ENCODE peak calls at places on chromosomes 11 and 22, in six cellular contexts. One of them, this sample, is unnamed.

GRCh38 chr11:79437274-79437980 is 3.4 kb downstream of the TENM4 start:
- DNase-seq in amniotic stem cell: no peak
- DNase-seq in left ventricle myocardium inferior: peak; percentile 76
- DNase-seq in MCF 10A: peak; percentile 64
- DNase-seq in fibroblast of mammary gland: peak; percentile 49
- DNase-seq in germinal center: peak; percentile 16
- DNase-seq in this sample: peak; percentile 34

GRCh38 chr11:15493921-15494630 is 379.4 kb downstream of the INSC start:
- DNase-seq in amniotic stem cell: no peak
- DNase-seq in left ventricle myocardium inferior: no peak
- DNase-seq in MCF 10A: peak; percentile 86
- DNase-seq in fibroblast of mammary gland: no peak
- DNase-seq in germinal center: no peak
- DNase-seq in this sample: no peak

GRCh38 chr11:126149759-126150236 is 61.7 kb downstream of the RPUSD4 start:
- DNase-seq in amniotic stem cell: no peak
- DNase-seq in left ventricle myocardium inferior: no peak
- DNase-seq in MCF 10A: no peak
- DNase-seq in fibroblast of mammary gland: no peak
- DNase-seq in germinal center: no peak
- DNase-seq in this sample: no peak

GRCh38 chr11:116927163-116927772 is 89.8 kb upstream of the APOA1 start:
- DNase-seq in amniotic stem cell: no peak
- DNase-seq in left ventricle myocardium inferior: no peak
- DNase-seq in MCF 10A: peak; percentile 16
- DNase-seq in fibroblast of mammary gland: peak; percentile 29
- DNase-seq in germinal center: peak; percentile 37
- DNase-seq in this sample: no peak

GRCh38 chr11:116702772-116703360 is 69.9 kb downstream of the BUD13 start:
- DNase-seq in amniotic stem cell: no peak
- DNase-seq in left ventricle myocardium inferior: no peak
- DNase-seq in MCF 10A: no peak
- DNase-seq in fibroblast of mammary gland: no peak
- DNase-seq in germinal center: no peak
- DNase-seq in this sample: no peak

GRCh38 chr22:32079110-32080089 is 36.3 kb downstream of the SLC5A1 start:
- DNase-seq in amniotic stem cell: peak; percentile 60
- DNase-seq in left ventricle myocardium inferior: no peak
- DNase-seq in MCF 10A: peak; percentile 69
- DNase-seq in fibroblast of mammary gland: peak; percentile 45
- DNase-seq in germinal center: no peak
- DNase-seq in this sample: peak; percentile 37

GRCh38 chr11:27237641-27238040 is 125.4 kb downstream of the CCDC34 start:
- DNase-seq in amniotic stem cell: no peak
- DNase-seq in left ventricle myocardium inferior: no peak
- DNase-seq in MCF 10A: no peak
- DNase-seq in fibroblast of mammary gland: no peak
- DNase-seq in germinal center: no peak
- DNase-seq in this sample: no peak

GRCh38 chr11:126634963-126635362 is 279.5 kb downstream of the ST3GAL4 start:
- DNase-seq in amniotic stem cell: no peak
- DNase-seq in left ventricle myocardium inferior: no peak
- DNase-seq in MCF 10A: no peak
- DNase-seq in fibroblast of mammary gland: no peak
- DNase-seq in germinal center: no peak
- DNase-seq in this sample: no peak

GRCh38 chr11:17629113-17629512 is 82.1 kb downstream of the OTOG start:
- DNase-seq in amniotic stem cell: no peak
- DNase-seq in left ventricle myocardium inferior: no peak
- DNase-seq in MCF 10A: no peak
- DNase-seq in fibroblast of mammary gland: no peak
- DNase-seq in germinal center: no peak
- DNase-seq in this sample: no peak

GRCh38 chr11:16832193-16832539 is 93.7 kb downstream of the C11orf58 start:
- DNase-seq in amniotic stem cell: no peak
- DNase-seq in left ventricle myocardium inferior: no peak
- DNase-seq in MCF 10A: no peak
- DNase-seq in fibroblast of mammary gland: no peak
- DNase-seq in germinal center: no peak
- DNase-seq in this sample: no peak

GRCh38 chr22:29306175-29306829 is at the start of gene GAS2L1:
- DNase-seq in amniotic stem cell: peak; percentile 49
- DNase-seq in left ventricle myocardium inferior: peak; percentile 90
- DNase-seq in MCF 10A: peak; percentile 81
- DNase-seq in fibroblast of mammary gland: peak; percentile 72
- DNase-seq in germinal center: peak; percentile 57
- DNase-seq in this sample: peak; percentile 89

GRCh38 chr22:29251265-29251664 is 16.5 kb downstream of the RHBDD3 start:
- DNase-seq in amniotic stem cell: no peak
- DNase-seq in left ventricle myocardium inferior: no peak
- DNase-seq in MCF 10A: no peak
- DNase-seq in fibroblast of mammary gland: no peak
- DNase-seq in germinal center: no peak
- DNase-seq in this sample: no peak

GRCh38 chr11:45217991-45218390 is 68.2 kb downstream of the SYT13 start:
- DNase-seq in amniotic stem cell: no peak
- DNase-seq in left ventricle myocardium inferior: no peak
- DNase-seq in MCF 10A: no peak
- DNase-seq in fibroblast of mammary gland: no peak
- DNase-seq in germinal center: no peak
- DNase-seq in this sample: no peak

GRCh38 chr11:122145715-122146274 is 29.8 kb upstream of the BLID start:
- DNase-seq in amniotic stem cell: no peak
- DNase-seq in left ventricle myocardium inferior: no peak
- DNase-seq in MCF 10A: no peak
- DNase-seq in fibroblast of mammary gland: peak; percentile 47
- DNase-seq in germinal center: no peak
- DNase-seq in this sample: no peak

GRCh38 chr22:19571995-19572394 is 47.8 kb upstream of the CLDN5 start:
- DNase-seq in amniotic stem cell: no peak
- DNase-seq in left ventricle myocardium inferior: no peak
- DNase-seq in MCF 10A: peak; percentile 54
- DNase-seq in fibroblast of mammary gland: no peak
- DNase-seq in germinal center: no peak
- DNase-seq in this sample: no peak

GRCh38 chr22:20616451-20617043 is 109.1 kb downstream of the MED15 start:
- DNase-seq in amniotic stem cell: no peak
- DNase-seq in left ventricle myocardium inferior: no peak
- DNase-seq in MCF 10A: no peak
- DNase-seq in fibroblast of mammary gland: no peak
- DNase-seq in germinal center: no peak
- DNase-seq in this sample: no peak

GRCh38 chr22:50683086-50683993 is 10.7 kb downstream of the SHANK3 start:
- DNase-seq in amniotic stem cell: no peak
- DNase-seq in left ventricle myocardium inferior: no peak
- DNase-seq in MCF 10A: no peak
- DNase-seq in fibroblast of mammary gland: no peak
- DNase-seq in germinal center: no peak
- DNase-seq in this sample: no peak

GRCh38 chr22:20773793-20774212 is at the start of gene SERPIND1:
- DNase-seq in amniotic stem cell: no peak
- DNase-seq in left ventricle myocardium inferior: no peak
- DNase-seq in MCF 10A: no peak
- DNase-seq in fibroblast of mammary gland: no peak
- DNase-seq in germinal center: no peak
- DNase-seq in this sample: peak; percentile 72

GRCh38 chr11:12187399-12187798 is 77.0 kb downstream of the MICAL2 start:
- DNase-seq in amniotic stem cell: no peak
- DNase-seq in left ventricle myocardium inferior: no peak
- DNase-seq in MCF 10A: no peak
- DNase-seq in fibroblast of mammary gland: no peak
- DNase-seq in germinal center: no peak
- DNase-seq in this sample: no peak

GRCh38 chr11:9142732-9143131 is 51.3 kb upstream of the SCUBE2 start:
- DNase-seq in amniotic stem cell: no peak
- DNase-seq in left ventricle myocardium inferior: no peak
- DNase-seq in MCF 10A: no peak
- DNase-seq in fibroblast of mammary gland: no peak
- DNase-seq in germinal center: no peak
- DNase-seq in this sample: no peak

GRCh38 chr11:72773291-72773690 is 20.6 kb downstream of the STARD10 start:
- DNase-seq in amniotic stem cell: peak; percentile 79
- DNase-seq in left ventricle myocardium inferior: peak; percentile 38
- DNase-seq in MCF 10A: peak; percentile 62
- DNase-seq in fibroblast of mammary gland: peak; percentile 86
- DNase-seq in germinal center: no peak
- DNase-seq in this sample: no peak

GRCh38 chr22:39908737-39909136 is 7.9 kb downstream of the GRAP2 start:
- DNase-seq in amniotic stem cell: no peak
- DNase-seq in left ventricle myocardium inferior: no peak
- DNase-seq in MCF 10A: peak; percentile 18
- DNase-seq in fibroblast of mammary gland: peak; percentile 54
- DNase-seq in germinal center: no peak
- DNase-seq in this sample: no peak

GRCh38 chr11:58615556-58615955 is 6.9 kb upstream of the CNTF start:
- DNase-seq in amniotic stem cell: no peak
- DNase-seq in left ventricle myocardium inferior: no peak
- DNase-seq in MCF 10A: no peak
- DNase-seq in fibroblast of mammary gland: no peak
- DNase-seq in germinal center: no peak
- DNase-seq in this sample: no peak

GRCh38 chr11:110093407-110094297 is 460 bp downstream of the ZC3H12C start:
- DNase-seq in amniotic stem cell: peak; percentile 8
- DNase-seq in left ventricle myocardium inferior: peak; percentile 74
- DNase-seq in MCF 10A: peak; percentile 60
- DNase-seq in fibroblast of mammary gland: peak; percentile 64
- DNase-seq in germinal center: peak; percentile 16
- DNase-seq in this sample: peak; percentile 62

GRCh38 chr11:65809496-65809895 is 22.6 kb downstream of the OVOL1 start:
- DNase-seq in amniotic stem cell: no peak
- DNase-seq in left ventricle myocardium inferior: no peak
- DNase-seq in MCF 10A: no peak
- DNase-seq in fibroblast of mammary gland: no peak
- DNase-seq in germinal center: no peak
- DNase-seq in this sample: no peak

GRCh38 chr22:30855266-30855665 is 113.3 kb downstream of the MORC2 start:
- DNase-seq in amniotic stem cell: no peak
- DNase-seq in left ventricle myocardium inferior: no peak
- DNase-seq in MCF 10A: no peak
- DNase-seq in fibroblast of mammary gland: no peak
- DNase-seq in germinal center: no peak
- DNase-seq in this sample: no peak

GRCh38 chr11:1875093-1875785 is 16.5 kb downstream of the PRR33 start:
- DNase-seq in amniotic stem cell: no peak
- DNase-seq in left ventricle myocardium inferior: peak; percentile 49
- DNase-seq in MCF 10A: peak; percentile 18
- DNase-seq in fibroblast of mammary gland: peak; percentile 35
- DNase-seq in germinal center: no peak
- DNase-seq in this sample: no peak

GRCh38 chr22:28025866-28026575 is 107.0 kb upstream of the PITPNB start:
- DNase-seq in amniotic stem cell: no peak
- DNase-seq in left ventricle myocardium inferior: peak; percentile 4
- DNase-seq in MCF 10A: no peak
- DNase-seq in fibroblast of mammary gland: no peak
- DNase-seq in germinal center: no peak
- DNase-seq in this sample: no peak

GRCh38 chr11:8352090-8352489 is 88.4 kb upstream of the LMO1 start:
- DNase-seq in amniotic stem cell: no peak
- DNase-seq in left ventricle myocardium inferior: no peak
- DNase-seq in MCF 10A: no peak
- DNase-seq in fibroblast of mammary gland: no peak
- DNase-seq in germinal center: no peak
- DNase-seq in this sample: no peak

GRCh38 chr11:70060611-70061293 is 17.4 kb upstream of the ANO1 start:
- DNase-seq in amniotic stem cell: no peak
- DNase-seq in left ventricle myocardium inferior: no peak
- DNase-seq in MCF 10A: no peak
- DNase-seq in fibroblast of mammary gland: no peak
- DNase-seq in germinal center: no peak
- DNase-seq in this sample: no peak

GRCh38 chr11:63520606-63521170 is 14.8 kb downstream of the LGALS12 start:
- DNase-seq in amniotic stem cell: no peak
- DNase-seq in left ventricle myocardium inferior: no peak
- DNase-seq in MCF 10A: no peak
- DNase-seq in fibroblast of mammary gland: peak; percentile 31
- DNase-seq in germinal center: no peak
- DNase-seq in this sample: no peak

GRCh38 chr11:119000906-119001305 is 3.0 kb downstream of the CENATAC start:
- DNase-seq in amniotic stem cell: no peak
- DNase-seq in left ventricle myocardium inferior: no peak
- DNase-seq in MCF 10A: no peak
- DNase-seq in fibroblast of mammary gland: peak; percentile 45
- DNase-seq in germinal center: no peak
- DNase-seq in this sample: no peak

GRCh38 chr11:44661311-44661717 is 65.4 kb upstream of the TSPAN18 start:
- DNase-seq in amniotic stem cell: no peak
- DNase-seq in left ventricle myocardium inferior: no peak
- DNase-seq in MCF 10A: no peak
- DNase-seq in fibroblast of mammary gland: peak; percentile 3
- DNase-seq in germinal center: no peak
- DNase-seq in this sample: no peak

GRCh38 chr11:127670372-127670771 is 669.8 kb upstream of the KIRREL3 start:
- DNase-seq in amniotic stem cell: no peak
- DNase-seq in left ventricle myocardium inferior: no peak
- DNase-seq in MCF 10A: no peak
- DNase-seq in fibroblast of mammary gland: no peak
- DNase-seq in germinal center: no peak
- DNase-seq in this sample: no peak

GRCh38 chr11:103035656-103036434 is 56.1 kb downstream of the DCUN1D5 start:
- DNase-seq in amniotic stem cell: peak; percentile 93
- DNase-seq in left ventricle myocardium inferior: no peak
- DNase-seq in MCF 10A: peak; percentile 70
- DNase-seq in fibroblast of mammary gland: peak; percentile 86
- DNase-seq in germinal center: peak; percentile 55
- DNase-seq in this sample: no peak

GRCh38 chr11:61695917-61696316 is 15.7 kb downstream of the DAGLA start:
- DNase-seq in amniotic stem cell: peak; percentile 52
- DNase-seq in left ventricle myocardium inferior: peak; percentile 79
- DNase-seq in MCF 10A: peak; percentile 90
- DNase-seq in fibroblast of mammary gland: peak; percentile 78
- DNase-seq in germinal center: peak; percentile 40
- DNase-seq in this sample: peak; percentile 76

GRCh38 chr11:72962084-72962483 is 147.9 kb downstream of the ATG16L2 start:
- DNase-seq in amniotic stem cell: no peak
- DNase-seq in left ventricle myocardium inferior: no peak
- DNase-seq in MCF 10A: peak; percentile 57
- DNase-seq in fibroblast of mammary gland: peak; percentile 67
- DNase-seq in germinal center: no peak
- DNase-seq in this sample: no peak

GRCh38 chr11:123219066-123219697 is 24.1 kb upstream of the CLMP start:
- DNase-seq in amniotic stem cell: no peak
- DNase-seq in left ventricle myocardium inferior: no peak
- DNase-seq in MCF 10A: no peak
- DNase-seq in fibroblast of mammary gland: peak; percentile 48
- DNase-seq in germinal center: no peak
- DNase-seq in this sample: no peak

GRCh38 chr22:37982151-37982838 is 2.1 kb downstream of the SOX10 start:
- DNase-seq in amniotic stem cell: no peak
- DNase-seq in left ventricle myocardium inferior: no peak
- DNase-seq in MCF 10A: no peak
- DNase-seq in fibroblast of mammary gland: no peak
- DNase-seq in germinal center: no peak
- DNase-seq in this sample: peak; percentile 78

GRCh38 chr11:120566176-120566575 is 54.6 kb downstream of the GRIK4 start:
- DNase-seq in amniotic stem cell: no peak
- DNase-seq in left ventricle myocardium inferior: no peak
- DNase-seq in MCF 10A: peak; percentile 39
- DNase-seq in fibroblast of mammary gland: no peak
- DNase-seq in germinal center: no peak
- DNase-seq in this sample: no peak